ENCODE peak calls at places on chromosomes 3 and 15, in four cellular contexts. R, A, G and M are unnamed samples.

GRCh38 chr15:87477759-87478687 is 778.5 kb downstream of the NTRK3 start:
- DNase-seq in R (peak; percentile 19), A (peak; percentile 1), G (no peak), M (peak; percentile 68)

GRCh38 chr3:72341380-72341770 is 506.9 kb downstream of the SHQ1 start:
- DNase-seq in R (no peak), A (no peak), G (no peak), M (no peak)

GRCh38 chr3:130345487-130346079 is at the start of gene COL6A5:
- DNase-seq in R (peak; percentile 59), A (no peak), G (peak; percentile 42), M (peak; percentile 8)

GRCh38 chr3:193140381-193140780 is 100.6 kb upstream of the PLAAT1 start:
- DNase-seq in R (no peak), A (no peak), G (no peak), M (no peak)

GRCh38 chr15:93060336-93061248 is 28.4 kb downstream of the RGMA start:
- DNase-seq in R (no peak), A (no peak), G (peak; percentile 32), M (no peak)

GRCh38 chr15:41948499-41948898 is 23.9 kb downstream of the EHD4 start:
- DNase-seq in R (no peak), A (no peak), G (peak; percentile 77), M (no peak)

GRCh38 chr3:11244131-11244677 is 28.0 kb upstream of the ATG7 start:
- DNase-seq in R (no peak), A (no peak), G (no peak), M (no peak)

GRCh38 chr3:184663756-184664155 is 48.1 kb downstream of the MAGEF1 start:
- DNase-seq in R (no peak), A (peak; percentile 72), G (no peak), M (no peak)

GRCh38 chr3:110307065-110307809 is 764.4 kb upstream of the NECTIN3 start:
- DNase-seq in R (no peak), A (no peak), G (no peak), M (no peak)

GRCh38 chr15:100334015-100334414 is 7.8 kb downstream of the ADAMTS17 start:
- DNase-seq in R (no peak), A (no peak), G (no peak), M (no peak)

GRCh38 chr15:99931703-99932603 is 198.7 kb upstream of the LYSMD4 start:
- DNase-seq in R (no peak), A (no peak), G (no peak), M (no peak)

GRCh38 chr3:160368804-160369203 is 30.2 kb downstream of the IFT80 start:
- DNase-seq in R (no peak), A (no peak), G (no peak), M (no peak)

GRCh38 chr15:98904466-98905048 is 103.0 kb downstream of the PGPEP1L start:
- DNase-seq in R (no peak), A (peak; percentile 32), G (no peak), M (peak; percentile 3)

GRCh38 chr3:13016083-13016725 is 57.0 kb downstream of the IQSEC1 start:
- DNase-seq in R (no peak), A (no peak), G (peak; percentile 74), M (no peak)

GRCh38 chr3:10551821-10552630 is 46.6 kb upstream of the ATP2B2 start:
- DNase-seq in R (no peak), A (no peak), G (peak; percentile 60), M (no peak)

GRCh38 chr3:104632947-104633346 is 733.8 kb upstream of the ALCAM start:
- DNase-seq in R (no peak), A (no peak), G (no peak), M (no peak)

GRCh38 chr3:17832021-17832420 is 89.6 kb upstream of the TBC1D5 start:
- DNase-seq in R (no peak), A (no peak), G (no peak), M (no peak)

GRCh38 chr3:32817561-32818430 is at the start of gene TRIM71:
- DNase-seq in R (peak; percentile 61), A (no peak), G (no peak), M (peak; percentile 27)

GRCh38 chr15:68489426-68489825 is 57.5 kb upstream of the ITGA11 start:
- DNase-seq in R (no peak), A (no peak), G (no peak), M (no peak)

GRCh38 chr3:158347966-158348365 is 223.0 kb upstream of the MLF1 start:
- DNase-seq in R (no peak), A (no peak), G (no peak), M (no peak)

GRCh38 chr15:82113116-82113715 is 67.4 kb upstream of the MEX3B start:
- DNase-seq in R (no peak), A (no peak), G (no peak), M (no peak)

GRCh38 chr3:47007482-47008257 is 28.2 kb downstream of the NBEAL2 start:
- DNase-seq in R (no peak), A (no peak), G (peak; percentile 31), M (no peak)

GRCh38 chr15:90315276-90315982 is 36.7 kb upstream of the ZNF774 start:
- DNase-seq in R (no peak), A (no peak), G (peak; percentile 74), M (no peak)